ENCODE peak calls at places on chromosome 15, in seven cellular contexts. Z is astrocyte of the spinal cord, W is bronchial epithelial cell, U is AG10803, O is OCI-LY7, M is fibroblast of lung, P is BJ. C is an unnamed sample.

GRCh38 chr15:78047631-78048409 is 29.7 kb downstream of the TBC1D2B start:
- DNase-seq in P (no peak), M (peak; percentile 72), O (no peak), W (no peak), Z (peak; percentile 74), U (peak; percentile 93), C (no peak)

GRCh38 chr15:58003810-58004209 is 61.7 kb downstream of the ALDH1A2 start:
- DNase-seq in O (no peak), Z (no peak), W (no peak), U (no peak), P (no peak), M (no peak), C (no peak)

GRCh38 chr15:86541540-86541939 is 461.9 kb downstream of the AGBL1 start:
- DNase-seq in Z (no peak), O (no peak), M (no peak), U (no peak), W (no peak), P (no peak), C (no peak)

GRCh38 chr15:69540622-69541021 is 88.0 kb downstream of the RPLP1 start:
- DNase-seq in P (no peak), U (no peak), Z (peak; percentile 4), O (no peak), W (no peak), M (no peak), C (no peak)

GRCh38 chr15:44136991-44137477 is 58.0 kb downstream of the FRMD5 start:
- DNase-seq in W (no peak), U (no peak), P (no peak), O (no peak), M (no peak), Z (no peak), C (no peak)

GRCh38 chr15:93505506-93505905 is 416.5 kb upstream of the RGMA start:
- DNase-seq in U (no peak), Z (no peak), O (no peak), W (no peak), P (no peak), M (no peak), C (no peak)

GRCh38 chr15:73389539-73389938 is 20.8 kb upstream of the HCN4 start:
- DNase-seq in W (no peak), P (no peak), U (no peak), M (no peak), Z (no peak), O (no peak), C (no peak)

GRCh38 chr15:70356919-70357318 is 259.2 kb upstream of the TLE3 start:
- DNase-seq in P (no peak), M (no peak), U (no peak), W (no peak), Z (no peak), O (no peak), C (no peak)

GRCh38 chr15:57018151-57018550 is 99.7 kb downstream of the TCF12 start:
- DNase-seq in M (no peak), O (no peak), U (peak; percentile 28), Z (no peak), W (no peak), P (no peak), C (no peak)

GRCh38 chr15:69068157-69068556 is 53.7 kb downstream of the NOX5 start:
- DNase-seq in O (no peak), U (no peak), P (no peak), W (no peak), M (no peak), Z (no peak), C (no peak)

GRCh38 chr15:47711654-47712053 is 5.7 kb upstream of the SEMA6D start:
- DNase-seq in M (peak; percentile 32), U (peak; percentile 6), O (peak; percentile 23), W (peak; percentile 44), Z (no peak), P (no peak), C (no peak)

GRCh38 chr15:80803580-80804525 is 24.7 kb downstream of the CEMIP start:
- DNase-seq in P (no peak), Z (no peak), O (no peak), M (no peak), W (peak; percentile 15), U (no peak), C (no peak)

GRCh38 chr15:29821416-29822099 is 710 bp downstream of the TJP1 start:
- DNase-seq in O (no peak), M (peak; percentile 79), U (peak; percentile 71), Z (peak; percentile 86), P (no peak), W (peak; percentile 87), C (no peak)

GRCh38 chr15:101026686-101027272 is 107.6 kb downstream of the LRRK1 start:
- DNase-seq in P (no peak), M (no peak), W (no peak), O (no peak), Z (no peak), U (no peak), C (no peak)

GRCh38 chr15:67100808-67101581 is 35.6 kb downstream of the SMAD3 start:
- DNase-seq in P (no peak), W (no peak), M (no peak), O (peak; percentile 82), U (no peak), Z (no peak), C (no peak)

GRCh38 chr15:72339777-72340177 is 19.8 kb upstream of the CELF6 start:
- DNase-seq in Z (peak; percentile 80), U (peak; percentile 97), W (peak; percentile 82), P (peak; percentile 94), O (no peak), M (peak; percentile 95), C (no peak)

GRCh38 chr15:31379042-31379441 is 52.4 kb downstream of the KLF13 start:
- DNase-seq in W (no peak), P (no peak), U (no peak), O (no peak), M (no peak), Z (no peak), C (no peak)

GRCh38 chr15:57503051-57503702 is 88.5 kb upstream of the MYZAP start:
- DNase-seq in O (peak; percentile 8), W (peak; percentile 30), U (no peak), M (no peak), Z (no peak), P (no peak), C (no peak)

DNA sequence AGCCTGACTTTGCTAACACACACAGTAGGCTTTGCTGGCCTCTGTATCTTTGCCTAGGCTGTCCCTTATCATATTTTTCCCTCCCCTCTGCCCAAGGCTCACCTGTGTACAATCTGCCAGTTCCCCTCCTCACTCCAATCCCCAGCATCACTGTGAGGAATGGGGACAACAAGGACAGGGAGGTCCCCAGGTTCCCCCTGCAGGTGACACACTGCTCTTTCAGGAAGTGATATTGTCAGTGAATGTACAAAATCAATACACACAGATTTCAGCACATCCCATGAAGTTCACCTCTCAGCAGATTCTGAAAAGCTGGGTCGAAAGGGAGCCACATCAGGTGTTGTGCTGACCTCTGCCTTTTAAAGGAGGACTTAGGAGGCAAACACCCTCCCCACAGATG is 177.5 kb downstream of the RAB11A start:
- DNase-seq in M (no peak), Z (no peak), O (peak; percentile 14), W (no peak), U (no peak), P (no peak), C (no peak)
- TF ChIP-seq CTCF in M (no peak), Z (no peak), O (peak; percentile 62), W (no peak), U (no peak), P (no peak), C (no peak)

DNA sequence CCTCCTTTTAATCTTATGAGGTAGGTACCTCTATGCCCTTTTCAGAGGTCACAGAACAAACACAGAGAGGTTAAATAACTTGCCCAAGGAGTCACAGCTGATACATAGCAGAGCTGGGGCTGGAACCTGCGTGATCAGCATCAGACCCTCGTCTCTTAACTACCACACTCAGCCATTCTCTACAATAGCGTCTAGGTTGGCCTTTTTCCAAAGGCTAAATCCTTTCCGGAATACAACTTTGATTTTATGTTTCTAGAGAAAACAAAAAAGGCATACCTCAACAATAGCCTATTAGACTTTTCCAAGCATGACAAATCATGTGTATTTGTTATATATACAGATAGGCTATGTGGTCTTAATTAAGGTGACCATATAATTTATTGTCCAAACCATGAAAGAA is 187.2 kb downstream of the RORA start:
- DNase-seq in W (no peak), M (no peak), U (no peak), Z (no peak), O (no peak), P (no peak), C (no peak)
- H3K4me3 ChIP-seq in W (no peak overlapping the region), M (no peak overlapping the region), U (no peak overlapping the region), Z (no peak overlapping the region), O (no peak overlapping the region), P (no peak overlapping the region), C (no peak overlapping the region)

GRCh38 chr15:89404023-89404422 is 69.4 kb upstream of the POLG start:
- DNase-seq in Z (no peak), O (no peak), W (no peak), P (no peak), M (no peak), U (no peak), C (no peak)

GRCh38 chr15:89408512-89409183 is 74.0 kb upstream of the POLG start:
- DNase-seq in M (peak; percentile 21), W (no peak), O (no peak), U (no peak), P (no peak), Z (peak; percentile 21), C (no peak)

GRCh38 chr15:89406218-89406716 is 71.6 kb upstream of the POLG start:
- DNase-seq in Z (no peak), M (no peak), U (no peak), P (no peak), W (no peak), O (no peak), C (no peak)

GRCh38 chr15:89409184-89409992 is 74.8 kb upstream of the POLG start:
- DNase-seq in Z (no peak), U (no peak), O (no peak), P (no peak), M (no peak), W (no peak), C (no peak)

DNA sequence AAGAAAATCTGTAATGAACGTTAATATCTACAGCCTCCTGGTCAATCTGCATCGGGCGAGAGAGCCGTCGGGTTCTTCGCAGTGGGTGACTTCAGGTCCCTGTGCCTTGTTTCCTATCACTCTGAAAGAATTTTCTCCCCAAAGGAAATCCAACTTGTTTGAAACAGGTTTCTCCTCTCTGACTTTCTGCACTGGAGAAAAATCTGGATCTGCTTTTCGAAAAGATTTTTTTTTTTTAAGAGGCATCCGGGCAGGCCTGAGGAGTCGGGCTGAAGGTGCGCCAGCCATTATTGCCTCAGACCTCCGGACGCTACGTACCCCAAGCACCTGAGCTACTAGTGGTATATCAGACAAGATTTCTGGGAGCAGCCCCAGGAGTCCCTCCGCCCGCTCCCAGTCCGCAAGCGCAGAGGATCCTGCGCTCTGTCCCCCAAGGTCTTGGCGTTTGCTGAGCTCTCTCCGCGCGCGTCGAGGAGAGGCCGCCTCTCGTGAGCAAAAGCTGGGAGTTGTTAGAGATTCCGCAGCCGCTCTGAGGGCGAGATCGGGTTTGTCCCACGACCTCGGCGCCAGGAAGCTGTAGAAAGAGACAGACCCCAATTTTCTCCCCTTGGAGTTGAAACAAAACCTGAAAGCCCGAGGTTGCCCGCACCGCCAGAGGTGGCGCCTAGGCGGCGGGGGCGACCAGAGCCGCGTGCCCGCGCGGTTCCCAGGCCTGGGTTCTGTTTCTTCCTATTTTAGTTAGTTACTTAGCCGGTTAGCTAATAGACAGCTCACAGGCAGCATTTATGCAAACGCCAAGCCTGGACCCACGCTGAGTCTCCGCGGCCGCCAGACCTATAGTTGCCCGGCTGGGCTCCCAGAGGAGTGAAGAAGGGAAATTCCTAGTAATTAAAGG is 72.4 kb upstream of the POLG start:
- DNase-seq in P (no peak), M (no peak), W (no peak), U (no peak), Z (no peak), O (no peak), C (no peak)
- TF ChIP-seq CTCF in P (no peak), M (no peak), W (peak; percentile 11), U (no peak), Z (peak; percentile 3), O (no peak), C (no peak)

GRCh38 chr15:62288361-62289017 is 123.4 kb upstream of the C2CD4B start:
- DNase-seq in M (no peak), W (no peak), O (no peak), Z (no peak), P (no peak), U (no peak), C (no peak)
- H3K4me3 ChIP-seq in M (no peak overlapping the region), W (no peak overlapping the region), O (no peak overlapping the region), Z (no peak overlapping the region), P (no peak overlapping the region), U (no peak overlapping the region), C (no peak overlapping the region)